ENCODE peak calls at places on chromosomes 4 and X, in eight cellular contexts. Y is upper lobe of left lung, Q is GM23338, M is uterus, W is Peyer's patch, T is prostate gland, G is right lobe of liver, R is cardiac muscle cell. N is an unnamed sample. For H3K4me1, the result is how much of the 10 kb centered on the place peaks cover.

GRCh38 chr4:48756689-48757220 is 23.3 kb downstream of the FRYL start:
- DNase-seq in Y (no peak), Q (no peak), M (no peak), W (no peak), T (no peak), G (no peak), R (no peak), N (no peak)

GRCh38 chr4:186935881-186936280 is 212.2 kb upstream of the FAT1 start:
- DNase-seq in Y (no peak), Q (no peak), M (no peak), W (no peak), T (no peak), G (no peak), R (no peak), N (no peak)

GRCh38 chrX:19544693-19545305 is 29.5 kb upstream of the MAP3K15 start:
- DNase-seq in Y (no peak), Q (peak), M (peak), W (no peak), T (peak), G (no peak), R (peak), N (no peak)

GRCh38 chrX:150767475-150768131 is 74.4 kb downstream of the MTMR1 start:
- DNase-seq in Y (no peak), Q (no peak), M (peak), W (no peak), T (no peak), G (no peak), R (no peak), N (no peak)

GRCh38 chr4:48575964-48576363 is 85.9 kb downstream of the ZAR1 start:
- DNase-seq in Y (no peak), Q (no peak), M (no peak), W (no peak), T (no peak), G (no peak), R (no peak), N (no peak)

GRCh38 chr4:53804719-53805118 is 213.4 kb upstream of the LNX1 start:
- DNase-seq in Y (no peak), Q (peak), M (no peak), W (peak), T (peak), G (peak), R (no peak), N (no peak)

GRCh38 chrX:55026143-55026542 is 4.6 kb downstream of the ALAS2 start:
- DNase-seq in Y (no peak), Q (no peak), M (no peak), W (no peak), T (no peak), G (no peak), R (no peak), N (no peak)

GRCh38 chrX:71056857-71057256 is 11.3 kb downstream of the SNX12 start:
- DNase-seq in Y (no peak), Q (no peak), M (no peak), W (no peak), T (no peak), G (no peak), R (no peak), N (no peak)

GRCh38 chrX:2781698-2782097 is 29.9 kb downstream of the XG start:
- DNase-seq in Y (no peak), Q (no peak), M (no peak), W (no peak), T (no peak), G (no peak), R (no peak), N (no peak)

GRCh38 chrX:2782778-2783177 is 30.9 kb downstream of the XG start:
- DNase-seq in Y (no peak), Q (no peak), M (no peak), W (no peak), T (no peak), G (no peak), R (no peak), N (no peak)

GRCh38 chrX:2782171-2782570 is 30.3 kb downstream of the XG start:
- DNase-seq in Y (no peak), Q (no peak), M (no peak), W (no peak), T (no peak), G (no peak), R (no peak), N (no peak)

GRCh38 chrX:2784026-2784425 is 32.2 kb downstream of the XG start:
- DNase-seq in Y (no peak), Q (no peak), M (no peak), W (no peak), T (no peak), G (no peak), R (no peak), N (no peak)

DNA sequence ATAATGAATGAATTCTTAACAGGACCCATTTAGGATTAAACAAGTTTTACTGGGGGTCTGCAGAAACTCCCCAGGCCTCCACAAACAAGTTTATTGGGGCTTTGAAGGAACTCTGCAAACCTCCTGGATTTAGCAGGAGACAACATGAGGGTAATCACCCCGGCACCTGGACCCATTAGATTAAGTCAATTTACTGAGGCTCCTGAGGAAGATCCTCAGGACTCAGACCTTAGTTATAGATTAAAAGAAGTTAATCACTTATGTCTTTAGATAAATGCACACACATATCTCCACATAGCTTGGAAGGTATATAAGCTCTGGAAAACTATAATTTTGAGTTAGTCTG is 29.4 kb downstream of the XG start:
- DNase-seq in Y (no peak), Q (no peak), M (no peak), W (no peak), T (no peak), G (no peak), R (no peak), N (no peak)
- H3K27ac ChIP-seq in Y (peak), Q (peak), M (no peak), W (no peak), T (no peak), G (no peak), R (no peak), N (no peak)

GRCh38 chr4:10087152-10087791 is 29.3 kb downstream of the WDR1 start:
- DNase-seq in Y (no peak), Q (no peak), M (no peak), W (peak), T (no peak), G (peak), R (no peak), N (no peak)
- H3K4me1 ChIP-seq in Y (under half), Q (under half), M (under half), W (under half), T (under half), G (under half), R (under half), N (under half)

GRCh38 chr4:76589402-76589801 is 154.4 kb downstream of the SHROOM3 start:
- DNase-seq in Y (no peak), Q (peak), M (no peak), W (no peak), T (no peak), G (no peak), R (no peak), N (no peak)
- TF ChIP-seq CTCF in Y (no peak), Q (no peak), M (no peak), W (no peak), T (no peak), G (no peak), R (no peak), N (no peak)

DNA sequence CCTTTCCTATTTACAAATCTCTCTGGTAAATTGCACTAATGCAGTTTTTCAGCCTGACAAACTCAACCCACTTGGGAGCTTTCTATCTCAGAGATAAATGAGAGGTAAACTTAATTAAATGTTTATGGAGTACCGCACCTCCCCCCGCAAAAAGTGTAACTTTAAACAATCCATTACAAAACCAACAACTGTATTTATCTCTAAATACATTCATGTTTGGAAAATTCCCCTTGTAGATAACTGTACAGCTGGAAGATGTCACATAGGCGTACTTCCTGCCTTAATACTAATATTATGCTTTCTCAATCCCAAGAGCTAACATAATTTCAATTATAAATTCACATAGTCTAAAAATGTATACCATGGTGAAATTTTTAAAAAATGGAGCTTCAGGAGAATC is 215.4 kb downstream of the LDB2 start:
- DNase-seq in Y (no peak), Q (no peak), M (no peak), W (no peak), T (no peak), G (no peak), R (no peak), N (no peak)
- H3K27ac ChIP-seq in Y (no peak), Q (no peak), M (peak), W (no peak), T (no peak), G (no peak), R (no peak), N (no peak)

GRCh38 chr4:3073158-3074077 is 920 bp downstream of the HTT-AS start:
- DNase-seq in Y (no peak), Q (peak), M (no peak), W (no peak), T (peak), G (peak), R (peak), N (no peak)
- H3K4me1 ChIP-seq in Y (under half), Q (under half), M (under half), W (under half), T (under half), G (under half), R (under half), N (under half)

GRCh38 chr4:189802884-189803283 is 137.8 kb upstream of the FRG1 start:
- DNase-seq in Y (no peak), Q (peak), M (no peak), W (no peak), T (no peak), G (no peak), R (no peak), N (no peak)
- TF ChIP-seq CTCF in Y (no peak), Q (peak), M (no peak), W (no peak), T (no peak), G (no peak), R (no peak), N (no peak)

DNA sequence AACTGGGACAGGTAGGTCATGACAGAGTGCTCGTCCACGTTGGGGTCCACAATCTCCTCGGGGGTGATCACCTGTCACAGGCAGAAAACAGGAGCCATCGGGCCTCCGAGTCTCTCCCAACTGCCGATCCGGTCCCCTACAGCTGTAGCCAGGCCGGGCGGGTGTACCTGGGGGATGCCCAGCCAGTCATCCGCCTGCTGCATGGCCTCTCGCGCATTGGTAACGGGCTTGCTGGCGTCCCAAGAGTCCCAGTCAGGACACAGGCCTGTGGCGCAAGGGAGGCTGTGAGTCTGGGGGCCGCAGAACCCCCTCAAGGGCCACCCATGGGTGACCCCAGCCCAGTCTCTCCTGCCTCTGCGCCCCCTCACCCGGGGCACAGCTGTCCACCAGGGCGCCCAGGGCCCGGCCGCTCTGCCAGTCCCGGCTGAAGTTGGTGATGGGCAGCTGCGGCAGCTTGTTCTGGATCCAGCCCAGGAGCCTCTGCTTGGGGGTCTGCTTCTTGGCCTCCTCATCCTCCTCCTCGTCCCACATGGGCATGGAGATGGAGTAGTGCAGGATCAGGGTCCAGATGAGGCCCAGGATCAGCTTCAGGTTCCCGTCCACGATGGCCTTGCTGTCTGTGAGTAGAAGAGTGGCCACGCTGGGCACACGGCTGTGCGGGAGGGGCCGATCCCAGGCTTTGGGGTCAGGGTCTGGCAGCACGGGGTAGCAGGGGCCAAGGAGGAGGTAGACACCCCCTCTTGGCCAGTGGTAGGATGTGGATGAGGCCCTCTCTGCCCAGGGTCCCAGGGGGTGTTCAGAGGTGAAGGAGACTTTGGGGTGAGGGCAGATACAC is 6.7 kb downstream of the FLNA start:
- DNase-seq in Y (peak), Q (no peak), M (no peak), W (no peak), T (no peak), G (no peak), R (no peak), N (no peak)
- H3K27ac ChIP-seq in Y (peak), Q (peak), M (peak), W (peak), T (peak), G (no peak), R (peak), N (peak)

GRCh38 chrX:109626637-109627036 is 1.7 kb upstream of the KCNE5 start:
- DNase-seq in Y (no peak), Q (no peak), M (no peak), W (no peak), T (no peak), G (no peak), R (no peak), N (no peak)

GRCh38 chrX:109624022-109624421 is 950 bp downstream of the KCNE5 start:
- DNase-seq in Y (peak), Q (peak), M (no peak), W (no peak), T (no peak), G (no peak), R (no peak), N (no peak)

GRCh38 chrX:109632906-109633504 is 8.0 kb upstream of the KCNE5 start:
- DNase-seq in Y (no peak), Q (peak), M (no peak), W (no peak), T (no peak), G (no peak), R (peak), N (no peak)

GRCh38 chrX:109624641-109625311 is at the start of gene KCNE5:
- DNase-seq in Y (peak), Q (peak), M (no peak), W (no peak), T (no peak), G (peak), R (peak), N (no peak)

GRCh38 chrX:109629310-109629709 is 4.3 kb upstream of the KCNE5 start:
- DNase-seq in Y (no peak), Q (no peak), M (no peak), W (no peak), T (no peak), G (no peak), R (peak), N (no peak)
- H3K4me1 ChIP-seq in Y (under half), Q (under half), M (under half), W (under half), T (under half), G (under half), R (under half), N (under half)

DNA sequence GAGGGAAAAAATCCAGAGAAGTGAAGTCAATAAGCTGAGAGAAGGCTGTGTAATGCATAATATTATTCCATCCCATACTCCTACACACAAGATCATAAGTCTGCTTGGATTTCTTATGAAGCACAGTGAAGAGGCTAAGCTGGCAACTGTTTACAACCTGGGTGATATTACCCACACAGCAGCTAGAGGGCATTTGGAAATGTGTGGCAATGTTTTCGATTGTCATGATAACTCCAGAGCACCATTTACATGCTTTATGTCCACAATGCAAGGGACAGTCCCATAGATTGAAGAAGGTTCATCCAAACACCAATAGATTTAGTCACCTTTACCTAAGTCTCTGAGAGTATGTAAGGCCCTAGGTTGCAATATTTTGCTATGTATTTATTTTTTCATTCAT is 412.2 kb downstream of the PPP3CA start:
- DNase-seq in Y (no peak), Q (peak), M (no peak), W (no peak), T (no peak), G (no peak), R (no peak), N (no peak)
- TF ChIP-seq CTCF in Y (no peak), Q (peak), M (no peak), W (peak), T (no peak), G (peak), R (no peak), N (no peak)

N was measured in CD8-positive, alpha-beta T cell.